ENCODE peak calls at places on chromosomes 11 and 22, in eight cellular contexts. O is hypothalamus, X is NCI-H1092 treated with DMSO at 0.1 percent for 48 hours, G is right cardiac atrium, C is GM19239, L is endothelial cell, V is T-helper 9 cell, S is upper lobe of right lung. B is an unnamed sample.

GRCh38 chr11:57324154-57324885 is 432 bp downstream of the TNKS1BP1 start:
- DNase-seq in O (no peak), C (peak; percentile 57), V (no peak), L (peak; percentile 75), S (peak; percentile 80), X (peak; percentile 72), G (peak; percentile 78), B (peak; percentile 93)

GRCh38 chr11:68043349-68044144 is 4.7 kb downstream of the TCIRG1 start:
- DNase-seq in G (peak; percentile 37), C (no peak), L (no peak), V (no peak), O (no peak), X (peak; percentile 57), S (peak; percentile 66), B (no peak)

GRCh38 chr22:31620756-31621480 is 41.1 kb downstream of the PISD start:
- DNase-seq in V (no peak), C (no peak), L (no peak), X (no peak), G (no peak), S (no peak), O (no peak), B (no peak)

GRCh38 chr11:47477323-47477722 is 28.4 kb upstream of the RAPSN start:
- DNase-seq in C (no peak), G (no peak), L (no peak), S (no peak), V (no peak), O (no peak), X (no peak), B (no peak)

GRCh38 chr22:50274311-50274710 is 4.1 kb upstream of the MAPK11 start:
- DNase-seq in V (peak; percentile 31), G (peak; percentile 84), L (no peak), C (no peak), O (no peak), S (no peak), X (no peak), B (no peak)

GRCh38 chr22:25655536-25655935 is 86.5 kb upstream of the MYO18B start:
- DNase-seq in L (no peak), X (no peak), S (no peak), V (no peak), O (no peak), G (no peak), C (no peak), B (no peak)

GRCh38 chr11:100876826-100877545 is 189.9 kb downstream of the ARHGAP42 start:
- DNase-seq in O (no peak), X (no peak), V (no peak), C (no peak), G (no peak), S (no peak), L (no peak), B (no peak)

GRCh38 chr11:118088531-118088930 is 1.8 kb upstream of the SMIM35 start:
- DNase-seq in L (no peak), V (no peak), G (no peak), S (no peak), O (no peak), C (no peak), X (no peak), B (no peak)

GRCh38 chr11:76167590-76167989 is 38.7 kb downstream of the WNT11 start:
- DNase-seq in V (no peak), X (no peak), S (no peak), L (no peak), G (no peak), C (no peak), O (no peak), B (no peak)

GRCh38 chr11:62579252-62579651 is 5.6 kb upstream of the EEF1G start:
- DNase-seq in V (no peak), O (no peak), C (no peak), L (no peak), G (no peak), X (no peak), S (no peak), B (no peak)

GRCh38 chr22:17087176-17088131 is 2.7 kb downstream of the IL17RA start:
- DNase-seq in V (peak; percentile 31), L (no peak), X (no peak), G (no peak), O (no peak), S (peak; percentile 30), C (no peak), B (no peak)

GRCh38 chr11:96187779-96188624 is 155.0 kb downstream of the MAML2 start:
- DNase-seq in G (peak; percentile 78), V (no peak), L (no peak), S (no peak), O (no peak), C (no peak), X (no peak), B (no peak)

GRCh38 chr22:46077669-46078099 is 72.6 kb upstream of the PPARA start:
- DNase-seq in S (no peak), C (no peak), X (no peak), V (no peak), L (no peak), O (no peak), G (peak; percentile 66), B (no peak)

GRCh38 chr11:45332486-45332934 is 46.4 kb upstream of the SYT13 start:
- DNase-seq in L (peak; percentile 50), V (peak; percentile 13), C (peak; percentile 28), S (no peak), O (no peak), X (peak; percentile 79), G (no peak), B (no peak)

GRCh38 chr11:4048340-4048739 is 46.3 kb upstream of the RRM1 start:
- DNase-seq in L (no peak), S (no peak), G (no peak), V (no peak), O (no peak), C (no peak), X (no peak), B (no peak)

GRCh38 chr11:7775689-7776088 is 21.1 kb downstream of the OR5P2 start:
- DNase-seq in L (no peak), V (no peak), S (no peak), G (no peak), C (no peak), O (no peak), X (no peak), B (no peak)

GRCh38 chr11:26522912-26523610 is 49.0 kb downstream of the MUC15 start:
- DNase-seq in O (no peak), G (no peak), C (no peak), L (no peak), S (no peak), X (peak; percentile 4), V (no peak), B (no peak)

GRCh38 chr11:115256326-115257197 is 247.7 kb downstream of the CADM1 start:
- DNase-seq in G (no peak), L (peak; percentile 12), V (no peak), C (peak; percentile 32), X (peak; percentile 85), O (no peak), S (no peak), B (no peak)

GRCh38 chr11:72700026-72700610 is 25.9 kb upstream of the PDE2A start:
- DNase-seq in L (no peak), G (no peak), S (no peak), C (no peak), X (no peak), V (no peak), O (no peak), B (no peak)

GRCh38 chr11:131910491-131911387 is 540.3 kb downstream of the NTM start:
- DNase-seq in L (peak; percentile 57), G (peak; percentile 74), S (no peak), X (peak; percentile 35), O (no peak), C (no peak), V (no peak), B (no peak)

GRCh38 chr22:48185656-48186055 is 1423.2 kb downstream of the TBC1D22A start:
- DNase-seq in L (no peak), X (no peak), G (no peak), O (no peak), C (no peak), V (no peak), S (no peak), B (no peak)

GRCh38 chr22:47035443-47035881 is 273.0 kb downstream of the TBC1D22A start:
- DNase-seq in G (no peak), S (peak; percentile 47), O (no peak), X (no peak), L (no peak), V (no peak), C (no peak), B (no peak)

GRCh38 chr11:84291996-84292395 is 1005.8 kb upstream of the CCDC90B start:
- DNase-seq in O (no peak), S (no peak), L (no peak), V (no peak), C (no peak), X (no peak), G (no peak), B (no peak)

GRCh38 chr11:123054301-123055065 is 7.5 kb downstream of the HSPA8 start:
- DNase-seq in V (no peak), L (peak; percentile 23), X (peak; percentile 85), G (no peak), C (peak; percentile 31), O (no peak), S (no peak), B (no peak)

GRCh38 chr11:57567210-57567511 is 311 bp downstream of the UBE2L6 start:
- DNase-seq in V (peak; percentile 17), G (no peak), L (no peak), O (no peak), C (no peak), S (no peak), X (peak; percentile 31), B (no peak)

GRCh38 chr11:44979536-44980399 is 29.1 kb upstream of the TP53I11 start:
- DNase-seq in C (no peak), S (peak; percentile 84), G (no peak), X (peak; percentile 87), O (no peak), L (peak; percentile 30), V (no peak), B (no peak)

GRCh38 chr22:49789289-49790141 is 38.2 kb downstream of the BRD1 start:
- DNase-seq in V (peak; percentile 32), O (no peak), X (no peak), S (no peak), L (peak; percentile 33), C (no peak), G (peak; percentile 84), B (no peak)

GRCh38 chr11:34719303-34719848 is 98.5 kb downstream of the EHF start:
- DNase-seq in L (no peak), G (no peak), O (no peak), X (no peak), C (no peak), V (no peak), S (no peak), B (no peak)

GRCh38 chr22:26235792-26236191 is 66.5 kb downstream of the SEZ6L start:
- DNase-seq in V (no peak), G (no peak), O (no peak), S (no peak), L (no peak), X (no peak), C (no peak), B (no peak)

GRCh38 chr22:35821654-35822053 is 104.0 kb downstream of the APOL5 start:
- DNase-seq in S (no peak), O (no peak), V (no peak), L (no peak), C (no peak), G (no peak), X (no peak), B (no peak)

GRCh38 chr22:27975381-27976013 is 56.4 kb upstream of the PITPNB start:
- DNase-seq in V (no peak), X (no peak), C (no peak), S (no peak), L (no peak), O (no peak), G (peak; percentile 11), B (peak; percentile 74)

GRCh38 chr22:41217553-41218157 is 12.5 kb downstream of the L3MBTL2 start:
- DNase-seq in C (no peak), O (no peak), G (peak; percentile 94), V (no peak), L (peak; percentile 65), X (peak; percentile 80), S (peak; percentile 82), B (peak; percentile 87)

GRCh38 chr11:70557742-70558485 is 159.6 kb downstream of the CTTN start:
- DNase-seq in X (no peak), C (no peak), G (no peak), L (no peak), V (no peak), O (no peak), S (no peak), B (no peak)